ENCODE peak calls at places on chromosome 12, in five cellular contexts. P, H, U, E and X are unnamed samples.

GRCh38 chr12:101877816-101878811 is 734 bp downstream of the DRAM1 start:
- DNase-seq in P (peak; percentile 35), H (no peak), U (no peak), E (peak; percentile 75), X (no peak)

GRCh38 chr12:111274820-111275219 is 94.1 kb downstream of the PHETA1 start:
- DNase-seq in P (peak; percentile 45), H (no peak), U (no peak), E (no peak), X (no peak)

GRCh38 chr12:104719700-104720345 is 238.3 kb downstream of the SLC41A2 start:
- DNase-seq in P (no peak), H (no peak), U (no peak), E (no peak), X (no peak)

GRCh38 chr12:122842505-122843405 is 7.5 kb downstream of the HIP1R start:
- DNase-seq in P (no peak), H (no peak), U (no peak), E (no peak), X (no peak)

GRCh38 chr12:21416611-21417121 is 20.8 kb upstream of the PYROXD1 start:
- DNase-seq in P (no peak), H (no peak), U (no peak), E (no peak), X (no peak)

GRCh38 chr12:122641976-122642375 is 61.2 kb downstream of the HCAR2 start:
- DNase-seq in P (no peak), H (no peak), U (no peak), E (no peak), X (no peak)

GRCh38 chr12:117507547-117507946 is 146.1 kb upstream of the NOS1 start:
- DNase-seq in P (no peak), H (no peak), U (no peak), E (no peak), X (no peak)

GRCh38 chr12:98653866-98654493 is 8.9 kb downstream of the APAF1 start:
- DNase-seq in P (peak; percentile 81), H (no peak), U (peak; percentile 48), E (no peak), X (no peak)

DNA sequence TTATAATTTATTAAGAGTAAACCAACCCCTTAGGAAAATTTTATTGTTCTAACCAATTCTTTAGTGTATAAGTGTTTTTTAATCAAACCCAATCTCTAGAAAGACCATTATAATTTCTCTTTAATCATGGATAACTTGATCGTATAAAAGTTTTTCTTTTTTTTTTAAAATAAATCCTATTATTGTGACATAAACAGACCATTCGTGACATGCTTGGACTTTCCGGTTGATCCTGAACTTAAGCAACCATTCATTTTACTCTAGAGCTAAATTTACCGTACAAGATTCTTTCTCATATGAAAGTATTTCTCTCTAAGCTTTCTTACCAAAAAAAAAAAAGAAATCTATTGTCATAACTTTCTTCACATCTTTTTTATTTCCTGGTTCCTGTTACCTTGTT is 32.6 kb upstream of the SLC38A4 start:
- DNase-seq in P (no peak), H (no peak), U (no peak), E (no peak), X (no peak)
- H3K9me3 ChIP-seq in P (peaks cover 41% of the 10 kb centered on the region), H (no peaks in the 10 kb centered on the region), U (no peaks in the 10 kb centered on the region), E (no peaks in the 10 kb centered on the region), X (peaks cover 5% of the 10 kb centered on the region)

DNA sequence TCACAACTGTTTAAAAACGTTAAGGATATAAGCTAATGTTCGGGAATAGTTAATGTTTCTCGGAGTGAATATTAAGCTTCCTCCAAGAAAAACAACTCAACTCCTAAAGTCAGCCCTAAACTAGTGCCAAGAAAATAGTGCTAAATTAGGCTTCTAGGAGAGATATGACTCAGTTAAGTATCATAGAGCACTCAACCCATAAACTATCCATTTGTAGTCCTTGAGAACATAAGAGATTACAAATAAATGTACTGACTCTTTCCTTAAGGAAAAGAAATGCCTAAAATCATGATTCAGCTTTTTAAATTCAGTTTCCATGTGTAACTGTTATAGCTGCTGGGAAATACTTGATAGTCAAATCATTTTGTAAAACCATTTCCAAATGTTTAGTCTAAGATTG is 117.1 kb downstream of the HMGA2 start:
- DNase-seq in P (no peak), H (no peak), U (no peak), E (no peak), X (no peak)
- H3K4me3 ChIP-seq in P (no peak overlapping the region), H (no peak overlapping the region), U (no peak overlapping the region), E (no peak overlapping the region), X (no peak overlapping the region)

GRCh38 chr12:49064767-49065152 is 4.2 kb upstream of the KMT2D start:
- DNase-seq in P (no peak), H (no peak), U (no peak), E (no peak), X (no peak)

GRCh38 chr12:49066120-49066519 is 3.7 kb downstream of the RHEBL1 start:
- DNase-seq in P (no peak), H (no peak), U (no peak), E (no peak), X (no peak)

GRCh38 chr12:49069507-49070346 is at the start of gene RHEBL1:
- DNase-seq in P (peak; percentile 99), H (peak; percentile 98), U (peak; percentile 97), E (peak; percentile 99), X (peak; percentile 97)

GRCh38 chr12:49070971-49071370 is 1.2 kb upstream of the RHEBL1 start:
- DNase-seq in P (no peak), H (no peak), U (no peak), E (no peak), X (no peak)

GRCh38 chr12:49068879-49069506 is 786 bp downstream of the RHEBL1 start:
- DNase-seq in P (no peak), H (no peak), U (no peak), E (no peak), X (no peak)
- H3K27ac ChIP-seq in P (no peak overlapping the region), H (peak overlapping the region; percentile 64), U (peak overlapping the region; percentile 71), E (peak overlapping the region; percentile 75), X (peak overlapping the region; percentile 36)

DNA sequence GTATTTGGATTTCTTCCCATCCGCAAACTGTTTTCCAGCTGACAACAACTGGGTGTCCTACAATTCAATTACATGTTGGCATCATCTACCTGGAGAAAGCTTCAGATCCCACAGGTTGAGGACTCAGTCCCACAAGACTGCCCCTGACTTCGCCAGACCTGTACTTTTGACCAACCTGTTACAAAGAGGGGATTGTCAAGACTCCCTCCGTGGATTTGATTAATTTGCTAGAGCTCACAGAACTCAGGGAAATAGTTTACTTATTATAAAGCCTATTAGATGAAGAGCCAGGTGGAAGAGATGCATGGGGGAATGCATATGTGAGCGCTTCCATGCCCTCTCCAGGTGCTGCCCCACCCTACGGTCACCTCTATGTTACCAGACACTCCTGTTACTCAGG is 14.6 kb downstream of the RESF1 start:
- DNase-seq in P (no peak), H (no peak), U (no peak), E (no peak), X (no peak)
- H3K9me3 ChIP-seq in P (no peaks in the 10 kb centered on the region), H (peaks cover 25% of the 10 kb centered on the region), U (no peaks in the 10 kb centered on the region), E (no peaks in the 10 kb centered on the region), X (no peaks in the 10 kb centered on the region)

GRCh38 chr12:106760184-106760531 is 14.3 kb upstream of the RIC8B start:
- DNase-seq in P (peak; percentile 56), H (no peak), U (peak; percentile 53), E (no peak), X (no peak)
- H3K4me3 ChIP-seq in P (no peak overlapping the region), H (no peak overlapping the region), U (peak overlapping the region; percentile 34), E (no peak overlapping the region), X (no peak overlapping the region)

DNA sequence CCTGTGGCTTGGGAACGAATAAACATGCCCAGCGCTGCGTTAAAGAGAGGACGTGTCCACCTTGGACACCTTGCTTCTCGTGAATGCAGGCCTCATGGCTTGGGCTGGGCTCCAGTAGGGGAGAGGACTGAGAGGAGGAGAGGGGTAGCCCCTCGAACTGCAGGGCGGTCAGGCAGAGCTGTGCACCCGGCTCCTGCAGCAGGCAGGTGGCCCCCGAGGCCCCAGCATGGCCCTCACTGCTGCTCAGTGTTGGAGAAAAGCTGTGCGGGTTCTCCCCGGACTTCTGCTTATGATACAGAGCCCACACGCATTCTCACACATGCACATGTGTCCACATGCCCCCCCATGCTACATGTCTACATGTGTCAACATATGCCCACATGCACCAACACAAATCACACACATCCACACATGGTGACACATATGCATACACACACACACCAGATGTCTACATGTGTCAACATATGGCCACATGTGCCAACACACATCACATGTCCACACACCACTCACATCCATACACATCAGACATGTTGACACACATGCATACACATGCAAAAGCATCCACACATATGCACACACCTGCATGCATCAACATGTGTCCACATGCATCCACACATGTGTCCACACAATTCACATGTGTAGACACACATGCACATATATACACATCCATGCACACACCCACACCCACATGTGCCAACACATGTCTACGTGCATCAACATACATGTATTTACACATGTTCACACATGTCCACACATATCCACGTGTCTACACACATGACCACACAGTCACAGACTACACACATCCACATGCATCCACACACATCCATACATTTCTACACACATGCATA is 3.0 kb downstream of the ADGRD1 start:
- DNase-seq in P (no peak), H (no peak), U (no peak), E (no peak), X (no peak)
- H3K27ac ChIP-seq in P (no peak overlapping the region), H (no peak overlapping the region), U (no peak overlapping the region), E (no peak overlapping the region), X (no peak overlapping the region)